ENCODE peak calls at places on chromosomes 6 and 20, in six cellular contexts. V is GM20000, A is iris pigment epithelial cell, P is lower lobe of right lung, G is frontal cortex, M is fibroblast of lung. Z is an unnamed sample.

GRCh38 chr6:139568956-139569538 is 194.6 kb upstream of the CITED2 start:
- DNase-seq in V (no peak), A (peak; percentile 92), P (no peak), G (no peak), M (peak; percentile 89), Z (no peak)

GRCh38 chr6:74946961-74947360 is 258.9 kb downstream of the COL12A1 start:
- DNase-seq in V (no peak), A (peak; percentile 70), P (no peak), G (no peak), M (peak; percentile 67), Z (no peak)

GRCh38 chr6:30685977-30686907 is at the start of gene PPP1R18:
- DNase-seq in V (peak; percentile 84), A (peak; percentile 65), P (peak; percentile 85), G (peak; percentile 59), M (peak; percentile 66), Z (peak; percentile 85)

GRCh38 chr20:6845141-6845540 is 77.7 kb downstream of the BMP2 start:
- DNase-seq in V (no peak), A (no peak), P (no peak), G (no peak), M (no peak), Z (no peak)

GRCh38 chr6:73803562-73804221 is 107.7 kb downstream of the CD109 start:
- DNase-seq in V (no peak), A (peak; percentile 97), P (no peak), G (no peak), M (peak; percentile 93), Z (peak; percentile 11)

GRCh38 chr6:109944448-109944847 is 33.7 kb upstream of the GPR6 start:
- DNase-seq in V (no peak), A (no peak), P (no peak), G (no peak), M (no peak), Z (no peak)

GRCh38 chr6:106547961-106548453 is 81.3 kb downstream of the RTN4IP1 start:
- DNase-seq in V (no peak), A (peak; percentile 84), P (no peak), G (no peak), M (peak; percentile 67), Z (no peak)

GRCh38 chr20:40314278-40314677 is 374.8 kb downstream of the MAFB start:
- DNase-seq in V (no peak), A (no peak), P (no peak), G (no peak), M (no peak), Z (no peak)